ENCODE peak calls at places on chromosomes 12 and 14, in seven cellular contexts. C is colonic mucosa, K is neural crest cell, Z is endothelial cell, X is GM20000, A is foreskin fibroblast, M is adrenal gland. D is an unnamed sample.

GRCh38 chr12:67649165-67650126 is 901 bp downstream of the DYRK2 start:
- DNase-seq in C (peak; percentile 58), K (peak; percentile 12), Z (peak; percentile 38), X (peak; percentile 79), A (peak; percentile 56), M (peak; percentile 59), D (no peak)

GRCh38 chr14:64717870-64718269 is 13.6 kb downstream of the PLEKHG3 start:
- DNase-seq in C (no peak), K (no peak), Z (no peak), X (no peak), A (no peak), M (no peak), D (no peak)

GRCh38 chr14:102588821-102589220 is 3.6 kb upstream of the RCOR1 start:
- DNase-seq in C (no peak), K (no peak), Z (no peak), X (no peak), A (peak; percentile 28), M (no peak), D (no peak)

GRCh38 chr12:124869011-124869665 is 5.5 kb upstream of the SCARB1 start:
- DNase-seq in C (no peak), K (no peak), Z (no peak), X (no peak), A (no peak), M (no peak), D (no peak)

GRCh38 chr12:29103539-29103974 is 45.5 kb upstream of the FAR2 start:
- DNase-seq in C (no peak), K (no peak), Z (no peak), X (peak; percentile 41), A (no peak), M (no peak), D (no peak)

GRCh38 chr14:66444271-66444987 is 41.7 kb upstream of the CCDC196 start:
- DNase-seq in C (peak; percentile 18), K (no peak), Z (no peak), X (no peak), A (peak; percentile 72), M (no peak), D (peak; percentile 7)

GRCh38 chr12:16586350-16587109 is 19.4 kb downstream of the LMO3 start:
- DNase-seq in C (no peak), K (no peak), Z (no peak), X (no peak), A (peak; percentile 22), M (no peak), D (peak; percentile 98)

GRCh38 chr12:116717466-116718457 is 20.1 kb downstream of the SPRING1 start:
- DNase-seq in C (peak; percentile 50), K (no peak), Z (no peak), X (no peak), A (peak; percentile 73), M (peak; percentile 73), D (peak; percentile 82)

GRCh38 chr12:41277019-41277770 is 89.1 kb downstream of the PDZRN4 start:
- DNase-seq in C (no peak), K (peak; percentile 28), Z (peak; percentile 22), X (peak; percentile 29), A (peak; percentile 58), M (no peak), D (peak; percentile 69)

GRCh38 chr12:55712154-55712553 is 3.7 kb upstream of the BLOC1S1 start:
- DNase-seq in C (no peak), K (no peak), Z (no peak), X (no peak), A (no peak), M (no peak), D (no peak)

GRCh38 chr12:121428883-121429282 is 29.0 kb downstream of the RNF34 start:
- DNase-seq in C (no peak), K (no peak), Z (no peak), X (no peak), A (no peak), M (no peak), D (no peak)

GRCh38 chr14:23154876-23155587 is 28.4 kb downstream of the SLC7A8 start:
- DNase-seq in C (peak; percentile 54), K (no peak), Z (peak; percentile 29), X (no peak), A (peak; percentile 94), M (peak; percentile 93), D (peak; percentile 97)

GRCh38 chr12:58922849-58923248 is 2.5 kb upstream of the LRIG3 start:
- DNase-seq in C (no peak), K (no peak), Z (no peak), X (no peak), A (peak; percentile 83), M (no peak), D (peak; percentile 77)

GRCh38 chr14:104094709-104095425 is 9.4 kb downstream of the ASPG start:
- DNase-seq in C (peak; percentile 82), K (peak; percentile 93), Z (peak; percentile 94), X (peak; percentile 90), A (peak; percentile 60), M (peak; percentile 78), D (peak; percentile 46)

GRCh38 chr12:75725505-75726120 is 214.2 kb upstream of the KRR1 start:
- DNase-seq in C (no peak), K (no peak), Z (no peak), X (no peak), A (peak; percentile 86), M (no peak), D (peak; percentile 60)

GRCh38 chr12:65740506-65740872 is 83.8 kb upstream of the HMGA2 start:
- DNase-seq in C (no peak), K (no peak), Z (no peak), X (peak; percentile 36), A (peak; percentile 33), M (no peak), D (no peak)

GRCh38 chr12:124544983-124545382 is 22.4 kb downstream of the NCOR2 start:
- DNase-seq in C (no peak), K (no peak), Z (no peak), X (no peak), A (no peak), M (no peak), D (no peak)

GRCh38 chr14:104969741-104970230 is 8.4 kb downstream of the AHNAK2 start:
- DNase-seq in C (no peak), K (no peak), Z (no peak), X (no peak), A (no peak), M (no peak), D (no peak)

DNA sequence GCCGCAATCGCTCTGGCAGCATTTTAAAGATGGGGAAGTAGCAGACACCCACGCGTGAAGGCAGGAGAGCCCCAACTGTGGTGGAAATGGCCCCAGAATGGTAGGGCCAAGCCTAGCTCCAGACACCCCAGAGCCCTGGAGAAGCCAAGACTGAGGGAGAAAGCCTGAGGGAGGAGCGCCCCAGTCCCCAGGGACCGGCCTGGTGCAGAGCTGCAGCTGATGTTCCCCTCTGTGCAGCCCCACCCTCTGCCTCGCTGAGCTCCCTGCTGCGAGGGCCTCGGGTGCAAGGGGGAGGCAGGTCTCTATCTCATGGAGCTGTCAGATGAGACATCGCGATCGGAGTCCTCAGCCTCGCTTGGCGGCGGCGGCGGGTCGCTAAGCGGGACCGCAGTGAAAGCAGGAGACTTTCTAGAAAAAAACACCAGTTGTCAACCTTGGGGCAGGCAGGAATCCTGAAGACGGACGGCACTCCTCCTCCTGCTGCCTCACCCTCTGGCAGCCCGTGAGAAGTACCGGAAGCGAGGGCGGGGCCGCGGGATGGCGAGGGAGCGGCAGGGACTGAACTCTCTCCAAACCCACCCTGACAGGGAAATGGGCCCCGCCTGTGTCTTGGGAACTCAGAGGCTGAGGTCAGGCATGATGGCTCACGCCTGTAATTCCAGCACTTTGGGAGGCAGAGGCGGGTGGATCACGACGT is 6.0 kb downstream of the GAPDH start:
- DNase-seq in C (peak; percentile 99), K (peak; percentile 56), Z (peak; percentile 53), X (peak; percentile 62), A (peak; percentile 97), M (peak; percentile 93), D (peak; percentile 95)
- TF ChIP-seq CTCF in C (no peak), K (no peak), Z (no peak), X (no peak), A (no peak), M (no peak), D (no peak)

DNA sequence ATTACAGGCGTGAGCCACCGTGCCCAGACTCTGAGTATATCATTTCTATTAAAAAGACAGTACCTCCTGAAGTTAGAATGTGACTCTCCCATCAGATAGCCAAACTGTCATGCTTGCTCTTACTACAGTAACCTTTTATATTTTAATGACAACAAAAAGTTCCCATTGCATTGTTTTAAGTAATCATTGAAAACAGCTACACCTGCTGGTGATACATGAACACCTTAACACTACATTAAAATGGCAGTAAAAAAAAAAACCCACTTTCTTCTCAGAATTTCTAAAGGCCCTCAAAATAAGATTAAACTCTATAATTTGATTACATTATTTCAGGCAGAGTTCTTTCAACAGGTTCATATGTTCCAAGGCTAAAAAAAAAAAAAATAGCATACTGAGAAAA is 76.7 kb downstream of the SH2B3 start:
- DNase-seq in C (no peak), K (no peak), Z (no peak), X (no peak), A (peak; percentile 19), M (no peak), D (no peak)
- TF ChIP-seq CTCF in C (no peak), K (peak; percentile 37), Z (peak; percentile 34), X (no peak), A (no peak), M (no peak), D (peak; percentile 33)

DNA sequence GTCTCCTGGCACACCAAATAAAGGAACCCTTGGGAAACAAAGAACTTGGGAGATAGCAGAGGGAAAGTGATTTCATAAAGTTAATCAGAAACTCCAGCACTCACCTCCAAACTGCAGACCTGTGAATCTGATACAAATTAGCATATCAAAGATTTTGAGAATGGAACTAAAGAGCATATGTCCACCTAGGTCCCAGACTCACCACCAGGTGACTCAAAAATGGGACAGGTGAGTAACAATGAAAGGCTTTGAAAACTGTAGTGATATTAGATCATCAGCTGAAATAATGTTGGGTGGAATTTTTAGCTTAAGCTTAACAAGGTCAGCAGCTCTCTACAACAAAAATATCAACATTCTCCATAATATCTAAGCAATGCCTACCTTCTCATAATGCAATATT is 214.8 kb downstream of the RERGL start:
- DNase-seq in C (no peak), K (no peak), Z (no peak), X (no peak), A (no peak), M (no peak), D (no peak)
- TF ChIP-seq CTCF in C (no peak), K (peak; percentile 51), Z (no peak), X (no peak), A (no peak), M (no peak), D (no peak)

DNA sequence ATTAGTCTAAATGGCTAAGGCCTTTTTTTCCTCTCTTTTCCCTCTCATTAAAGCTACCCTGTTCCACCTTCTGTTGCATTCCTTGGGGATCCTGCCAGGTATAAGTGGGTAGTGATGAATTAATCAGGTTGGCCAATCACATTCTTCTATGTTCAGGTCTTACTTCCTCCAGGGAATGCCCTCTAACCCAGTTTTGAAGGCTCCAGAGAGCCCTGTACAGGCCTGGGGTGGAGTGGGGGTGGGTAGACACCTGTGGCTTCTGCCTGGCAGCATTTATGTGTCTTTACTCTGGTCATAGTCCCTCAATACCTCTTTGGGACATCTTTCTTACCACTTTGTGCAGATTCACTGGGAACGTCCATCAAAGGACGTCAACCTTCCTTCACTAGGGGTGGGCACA is 28.4 kb downstream of the HSPB8 start:
- DNase-seq in C (no peak), K (no peak), Z (no peak), X (no peak), A (no peak), M (peak; percentile 6), D (no peak)
- TF ChIP-seq CTCF in C (no peak), K (no peak), Z (no peak), X (no peak), A (no peak), M (no peak), D (no peak)

GRCh38 chr14:99188721-99189120 is 83.3 kb downstream of the BCL11B start:
- DNase-seq in C (no peak), K (no peak), Z (peak; percentile 38), X (no peak), A (no peak), M (no peak), D (no peak)
- TF ChIP-seq CTCF in C (no peak), K (no peak), Z (peak; percentile 43), X (no peak), A (no peak), M (no peak), D (no peak)

GRCh38 chr12:19988918-19989317 is 379.4 kb upstream of the PDE3A start:
- DNase-seq in C (no peak), K (no peak), Z (no peak), X (no peak), A (peak; percentile 32), M (no peak), D (no peak)
- TF ChIP-seq CTCF in C (no peak), K (no peak), Z (no peak), X (no peak), A (no peak), M (no peak), D (no peak)